ENCODE peak calls at places on chromosomes 2 and 18, in ten cellular contexts. L, E, C, T, V, S, R, Z, Y and K are unnamed samples.

GRCh38 chr2:47493317-47493716 is 90.4 kb downstream of the MSH2 start:
- DNase-seq in E (no peak), T (no peak), L (no peak), S (no peak), C (no peak), V (no peak), Z (no peak), R (no peak), Y (no peak), K (no peak)

GRCh38 chr2:57111531-57111930 is 927.7 kb downstream of the CCDC85A start:
- DNase-seq in C (no peak), Y (no peak), R (no peak), T (no peak), V (no peak), E (no peak), Z (no peak), L (no peak), S (no peak), K (no peak)

GRCh38 chr2:130366720-130367119 is 10.9 kb downstream of the PTPN18 start:
- DNase-seq in E (no peak), V (no peak), L (no peak), R (no peak), Y (no peak), T (no peak), Z (no peak), S (no peak), C (no peak), K (no peak)

GRCh38 chr2:63741884-63742583 is 99.7 kb upstream of the UGP2 start:
- DNase-seq in V (peak), T (no peak), Z (no peak), R (no peak), L (no peak), S (peak), C (no peak), Y (no peak), E (no peak), K (no peak)

GRCh38 chr2:208489687-208490086 is 83.1 kb downstream of the PTH2R start:
- DNase-seq in Z (no peak), T (no peak), S (no peak), V (no peak), L (no peak), R (no peak), Y (no peak), C (no peak), E (no peak), K (no peak)

GRCh38 chr2:72782520-72782919 is 43.3 kb downstream of the EXOC6B start:
- DNase-seq in R (no peak), V (no peak), T (no peak), S (no peak), Y (no peak), L (no peak), Z (no peak), C (no peak), E (no peak), K (no peak)

GRCh38 chr2:215685218-215685962 is 249.5 kb upstream of the FN1 start:
- DNase-seq in S (no peak), V (peak), R (no peak), C (no peak), Z (no peak), E (no peak), T (no peak), L (no peak), Y (no peak), K (no peak)

GRCh38 chr2:43001055-43001378 is 208.6 kb upstream of the HAAO start:
- DNase-seq in S (no peak), Y (no peak), R (no peak), E (no peak), C (no peak), Z (no peak), V (no peak), L (no peak), T (peak), K (no peak)

GRCh38 chr2:217842038-217842437 is 160.8 kb downstream of the TNS1 start:
- DNase-seq in Y (no peak), V (no peak), Z (no peak), L (no peak), T (no peak), E (no peak), C (no peak), R (no peak), S (no peak), K (no peak)

GRCh38 chr18:67432806-67433205 is 83.7 kb downstream of the DSEL start:
- DNase-seq in S (no peak), C (no peak), E (no peak), V (peak), R (no peak), L (no peak), Z (no peak), T (no peak), Y (no peak), K (no peak)

GRCh38 chr2:43210467-43211303 is 15.7 kb downstream of the ZFP36L2 start:
- DNase-seq in V (peak), Y (peak), C (no peak), Z (no peak), S (no peak), R (peak), E (peak), T (peak), L (peak), K (peak)

GRCh38 chr2:40213616-40214015 is 238.3 kb downstream of the SLC8A1 start:
- DNase-seq in E (no peak), Z (no peak), C (no peak), Y (no peak), R (no peak), V (no peak), L (no peak), T (no peak), S (no peak), K (no peak)

GRCh38 chr2:62199392-62200125 is 3.6 kb downstream of the B3GNT2 start:
- DNase-seq in L (no peak), R (no peak), C (no peak), E (no peak), V (peak), S (peak), Y (no peak), T (peak), Z (no peak), K (no peak)

GRCh38 chr2:154447727-154448418 is 250.6 kb upstream of the KCNJ3 start:
- DNase-seq in E (no peak), V (no peak), Y (no peak), R (no peak), L (no peak), C (no peak), T (no peak), Z (no peak), S (no peak), K (no peak)

GRCh38 chr2:18311413-18311812 is 249.0 kb downstream of the RDH14 start:
- DNase-seq in V (peak), Y (no peak), T (no peak), L (no peak), E (no peak), R (no peak), C (no peak), S (no peak), Z (no peak), K (no peak)

GRCh38 chr2:27211241-27211942 is 449 bp upstream of the ATRAID start:
- DNase-seq in Z (peak), L (no peak), V (peak), S (no peak), E (no peak), R (no peak), C (no peak), T (no peak), Y (no peak), K (no peak)

GRCh38 chr2:5067816-5068215 is 624.4 kb upstream of the SOX11 start:
- DNase-seq in V (no peak), C (no peak), R (no peak), Y (no peak), T (no peak), L (no peak), Z (no peak), E (no peak), S (no peak), K (no peak)

GRCh38 chr2:109324859-109325258 is 195.9 kb downstream of the SH3RF3 start:
- DNase-seq in T (no peak), C (no peak), S (peak), V (peak), R (peak), Z (no peak), Y (peak), L (peak), E (peak), K (no peak)

DNA sequence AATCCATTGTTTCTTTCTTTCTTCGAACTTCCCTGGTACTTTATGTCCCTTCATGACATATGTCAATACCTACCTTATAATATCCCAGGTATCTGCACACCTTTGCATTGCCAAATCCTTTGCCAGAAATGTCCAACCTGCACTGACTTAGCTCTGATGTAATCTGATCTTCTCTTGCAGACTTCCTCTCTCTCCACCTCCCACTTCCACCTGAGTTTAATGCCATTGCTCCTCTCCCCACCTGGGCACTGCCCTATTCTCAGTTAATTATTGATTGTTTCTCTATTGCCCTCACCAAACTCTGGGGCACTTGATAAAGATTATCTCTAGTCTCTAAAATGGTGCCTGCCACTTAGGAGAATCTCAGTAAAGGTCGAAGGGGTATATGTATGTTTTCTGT is 23.0 kb downstream of the ARHGAP15 start:
- DNase-seq in L (no peak), E (no peak), S (no peak), V (no peak), Y (no peak), Z (no peak), C (no peak), R (no peak), T (no peak), K (no peak)
- H3K27ac ChIP-seq in L (no peak), E (no peak), S (no peak), V (no peak), Y (no peak), Z (no peak), C (no peak), R (no peak), T (no peak), K (no peak)

DNA sequence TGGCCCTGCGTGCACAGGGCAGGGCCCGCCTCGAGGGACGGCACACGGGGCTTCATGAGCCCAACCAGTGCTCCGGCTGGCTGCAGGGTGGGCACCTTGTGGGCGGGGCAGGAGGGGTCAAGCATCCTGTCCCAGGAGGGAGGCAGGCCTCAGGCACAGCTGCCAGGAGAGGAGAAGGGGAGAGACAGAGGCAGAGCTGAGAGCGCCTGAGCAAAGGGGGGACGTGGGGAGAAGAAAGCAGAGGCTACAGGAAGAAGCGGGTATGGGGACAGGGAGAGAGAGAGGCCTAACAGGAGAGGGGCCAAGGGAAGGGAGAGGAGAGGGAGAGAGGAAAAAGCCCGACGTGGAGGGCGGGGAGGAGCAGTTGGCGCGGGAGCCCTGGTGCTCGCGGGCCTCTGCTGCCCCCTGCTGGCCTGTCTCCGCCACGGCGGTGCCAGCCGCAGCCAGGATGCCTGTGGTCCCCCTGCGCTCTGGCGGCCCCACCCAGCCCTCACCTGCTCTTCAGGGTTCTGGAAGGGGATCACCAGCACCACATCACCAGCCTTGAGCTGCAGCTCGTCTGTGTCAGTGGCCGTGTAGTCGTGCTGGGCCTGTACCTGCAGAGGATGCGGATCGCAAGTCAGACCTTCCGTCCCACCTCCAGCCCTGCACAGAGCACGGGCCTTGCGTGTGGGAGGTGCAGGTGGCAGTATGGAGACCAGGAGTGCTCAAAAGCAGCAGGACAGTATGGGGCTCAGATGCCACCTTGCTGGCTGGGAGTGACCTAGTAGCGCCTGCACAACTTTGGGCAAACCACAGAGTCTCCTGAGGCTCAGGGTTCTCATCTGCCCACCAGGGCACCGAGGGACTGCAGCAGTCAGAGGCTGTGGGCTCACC is 56.8 kb downstream of the BIN1 start:
- DNase-seq in T (peak), R (peak), V (peak), L (peak), S (peak), Y (peak), Z (peak), E (peak), C (no peak), K (peak)
- H3K27ac ChIP-seq in T (no peak), R (no peak), V (no peak), L (no peak), S (no peak), Y (peak), Z (no peak), E (no peak), C (no peak), K (peak)

GRCh38 chr2:119490106-119490505 is 34.2 kb downstream of the SCTR start:
- DNase-seq in Z (no peak), E (no peak), Y (no peak), T (no peak), V (no peak), S (no peak), R (no peak), C (no peak), L (no peak), K (no peak)

GRCh38 chr2:119489232-119489952 is 34.9 kb downstream of the SCTR start:
- DNase-seq in R (no peak), C (no peak), V (no peak), Z (no peak), T (peak), Y (no peak), S (no peak), L (no peak), E (no peak), K (no peak)

GRCh38 chr2:119494163-119494790 is 30.0 kb downstream of the SCTR start:
- DNase-seq in E (no peak), Z (no peak), V (no peak), T (peak), L (no peak), S (no peak), C (no peak), Y (no peak), R (no peak), K (no peak)

GRCh38 chr2:119490653-119491195 is 33.6 kb downstream of the SCTR start:
- DNase-seq in Y (no peak), C (no peak), T (peak), Z (no peak), V (peak), E (no peak), L (no peak), S (no peak), R (no peak), K (no peak)

GRCh38 chr2:119491776-119492525 is 32.3 kb downstream of the SCTR start:
- DNase-seq in L (no peak), T (peak), S (peak), Z (no peak), Y (no peak), E (no peak), V (peak), R (no peak), C (no peak), K (no peak)
- H3K27ac ChIP-seq in L (no peak), T (no peak), S (peak), Z (peak), Y (no peak), E (peak), V (no peak), R (peak), C (no peak), K (no peak)

GRCh38 chr2:33111002-33111446 is 164.3 kb downstream of the LTBP1 start:
- DNase-seq in V (peak), T (no peak), R (no peak), Y (no peak), S (peak), L (peak), C (no peak), Z (no peak), E (no peak), K (no peak)
- H3K27ac ChIP-seq in V (no peak), T (no peak), R (no peak), Y (no peak), S (no peak), L (no peak), C (peak), Z (peak), E (no peak), K (no peak)

DNA sequence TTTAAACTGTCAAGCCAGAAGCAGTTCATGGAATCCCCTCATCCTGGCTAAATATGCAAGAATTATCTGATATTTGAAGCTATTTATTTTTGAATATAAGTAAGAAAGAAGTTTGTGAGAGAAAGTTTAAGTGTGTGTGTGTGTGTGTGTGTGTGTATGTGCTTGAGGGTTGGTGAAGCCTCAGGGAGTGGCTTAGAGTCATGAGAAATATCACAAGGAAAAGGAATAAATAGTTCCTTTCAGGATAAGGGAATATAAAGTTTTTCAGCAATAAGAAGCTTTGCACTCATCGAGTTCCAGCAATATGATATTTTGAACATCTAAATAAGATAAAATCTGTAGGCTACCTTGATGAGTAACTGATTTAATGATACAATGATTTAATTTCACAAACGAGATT is 359.6 kb downstream of the MEIS1 start:
- DNase-seq in T (no peak), Y (no peak), E (no peak), L (no peak), V (no peak), R (no peak), C (no peak), Z (no peak), S (no peak), K (no peak)
- H3K27ac ChIP-seq in T (no peak), Y (peak), E (no peak), L (no peak), V (no peak), R (no peak), C (no peak), Z (no peak), S (no peak), K (no peak)

DNA sequence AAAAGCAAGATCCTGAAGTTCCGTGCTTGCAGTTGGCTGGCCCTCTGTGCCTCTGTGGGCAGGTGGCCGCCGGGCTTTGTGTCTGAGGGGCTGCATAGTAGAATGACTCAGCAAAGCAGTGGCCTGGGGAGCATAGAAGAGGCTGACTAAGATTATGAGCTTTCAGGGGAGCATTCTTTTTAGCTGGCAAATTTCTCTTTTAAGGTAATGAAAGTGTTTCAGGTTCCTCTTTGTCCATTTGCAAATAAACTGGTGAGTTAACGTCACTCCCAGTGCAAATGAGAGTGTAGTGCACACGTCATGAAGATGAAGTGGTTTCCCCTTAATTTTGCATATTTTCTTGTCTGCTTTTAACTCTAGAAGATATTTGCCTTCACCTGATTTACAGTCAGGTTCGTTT is 98.6 kb downstream of the BCL2L11 start:
- DNase-seq in T (peak), L (no peak), C (no peak), R (no peak), Y (no peak), Z (no peak), E (no peak), V (no peak), S (no peak), K (no peak)
- H3K27ac ChIP-seq in T (peak), L (no peak), C (no peak), R (no peak), Y (no peak), Z (no peak), E (no peak), V (no peak), S (no peak), K (no peak)

DNA sequence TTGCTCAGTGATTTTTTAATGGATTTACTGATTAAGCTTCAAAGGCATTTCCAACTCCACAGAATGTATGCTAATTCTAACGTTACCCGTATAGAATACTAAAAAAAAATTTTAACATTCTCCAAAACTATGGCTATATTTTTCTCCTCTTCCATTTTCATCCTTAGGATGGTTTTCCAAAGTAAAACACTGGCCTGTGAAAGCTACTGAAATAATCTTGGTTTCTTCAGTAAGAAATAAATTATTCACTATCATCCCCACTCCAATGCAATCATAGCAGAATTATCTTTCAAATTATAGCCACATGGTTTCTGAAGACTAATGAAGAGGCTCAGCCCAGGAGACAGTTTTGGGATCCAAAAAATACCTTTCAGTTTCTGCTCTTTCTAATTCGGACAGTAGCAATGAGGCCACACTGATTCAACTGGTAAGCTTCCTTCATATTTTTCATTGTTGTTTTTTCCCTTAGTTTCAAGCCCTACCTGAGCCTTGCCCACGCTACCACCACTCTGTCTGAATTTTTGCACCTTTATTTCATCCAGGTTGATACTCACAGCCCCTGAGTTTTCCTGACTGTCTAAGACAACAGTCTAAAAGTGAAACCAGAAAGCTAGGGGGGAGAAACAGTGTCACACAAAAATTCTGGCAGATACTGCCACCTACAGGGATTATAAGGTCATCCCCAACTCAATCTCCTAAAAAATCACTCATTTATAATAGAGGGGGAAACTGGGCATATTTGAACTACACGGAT is 887.9 kb downstream of the NRXN1 start:
- DNase-seq in C (no peak), Z (peak), V (peak), L (no peak), T (peak), E (no peak), Y (no peak), S (peak), R (no peak), K (no peak)
- H3K27ac ChIP-seq in C (no peak), Z (no peak), V (no peak), L (no peak), T (no peak), E (no peak), Y (no peak), S (no peak), R (peak), K (no peak)

GRCh38 chr2:119263025-119263424 is 39.4 kb downstream of the STEAP3 start:
- DNase-seq in Z (no peak), V (no peak), S (no peak), C (no peak), L (no peak), Y (no peak), E (no peak), T (peak), R (no peak), K (no peak)
- H3K27ac ChIP-seq in Z (no peak), V (no peak), S (no peak), C (no peak), L (no peak), Y (no peak), E (no peak), T (no peak), R (no peak), K (no peak)

DNA sequence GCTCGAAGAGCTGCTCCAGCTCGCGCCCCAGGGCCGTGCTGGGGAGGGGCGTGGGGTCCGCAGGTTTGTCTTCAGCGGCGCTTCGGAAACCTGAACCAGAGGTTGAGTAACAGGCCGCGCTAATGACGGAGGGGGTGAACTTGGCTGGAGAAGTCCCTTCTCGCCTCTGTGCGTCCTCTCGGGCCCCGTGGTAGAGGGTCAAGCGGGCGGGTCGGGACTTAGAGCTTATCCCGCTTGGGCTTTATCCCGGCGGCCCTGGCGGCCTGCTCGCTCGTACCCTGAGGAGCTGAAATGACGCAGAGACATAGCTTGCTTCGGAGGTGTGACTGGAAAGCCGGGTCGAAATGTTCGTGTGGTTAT is 479 bp downstream of the RNMT start:
- DNase-seq in S (peak), Y (peak), R (peak), L (peak), T (peak), Z (no peak), E (peak), C (no peak), V (peak), K (peak)
- H3K27ac ChIP-seq in S (peak), Y (peak), R (peak), L (peak), T (peak), Z (peak), E (peak), C (peak), V (peak), K (peak)